ENCODE peak calls at places on chromosomes 2 and 18, in five cellular contexts. One of them, this sample, is unnamed.
A peak's percentile ranks its signal among the peaks of the same experiment; 100 is the strongest.

GRCh38 chr2:197760293-197760657 is 24.8 kb downstream of the BOLL start:
- DNase-seq in fibroblast of lung: no peak
- DNase-seq in ovary: no peak
- DNase-seq in effector memory CD4-positive, alpha-beta T cell: no peak
- DNase-seq in astrocyte: no peak
- DNase-seq in this sample: no peak

GRCh38 chr2:118061135-118061955 is 26.9 kb upstream of the INSIG2 start:
- DNase-seq in ovary: no peak
- DNase-seq in fibroblast of lung: peak; percentile 60
- DNase-seq in effector memory CD4-positive, alpha-beta T cell: no peak
- DNase-seq in astrocyte: peak; percentile 50
- DNase-seq in this sample: no peak

GRCh38 chr2:203237501-203238238 is 1.1 kb upstream of the CYP20A1 start:
- DNase-seq in fibroblast of lung: no peak
- DNase-seq in ovary: no peak
- DNase-seq in astrocyte: no peak
- DNase-seq in effector memory CD4-positive, alpha-beta T cell: no peak
- DNase-seq in this sample: no peak

GRCh38 chr2:72033636-72034035 is 114.0 kb downstream of the CYP26B1 start:
- DNase-seq in ovary: no peak
- DNase-seq in effector memory CD4-positive, alpha-beta T cell: no peak
- DNase-seq in astrocyte: no peak
- DNase-seq in fibroblast of lung: no peak
- DNase-seq in this sample: no peak

GRCh38 chr18:73462092-73462491 is 594.3 kb upstream of the NETO1 start:
- DNase-seq in astrocyte: peak; percentile 83
- DNase-seq in fibroblast of lung: peak; percentile 87
- DNase-seq in ovary: no peak
- DNase-seq in effector memory CD4-positive, alpha-beta T cell: no peak
- DNase-seq in this sample: no peak

GRCh38 chr2:134919360-134920210 is 963 bp downstream of the CCNT2 start:
- DNase-seq in effector memory CD4-positive, alpha-beta T cell: peak; percentile 12
- DNase-seq in astrocyte: peak; percentile 10
- DNase-seq in ovary: peak; percentile 16
- DNase-seq in fibroblast of lung: peak; percentile 23
- DNase-seq in this sample: no peak

GRCh38 chr18:69261436-69261835 is 139.3 kb upstream of the DOK6 start:
- DNase-seq in effector memory CD4-positive, alpha-beta T cell: no peak
- DNase-seq in ovary: no peak
- DNase-seq in fibroblast of lung: peak; percentile 39
- DNase-seq in astrocyte: peak; percentile 22
- DNase-seq in this sample: no peak

GRCh38 chr2:96117701-96118588 is 1.6 kb upstream of the ADRA2B start:
- DNase-seq in ovary: no peak
- DNase-seq in effector memory CD4-positive, alpha-beta T cell: no peak
- DNase-seq in astrocyte: no peak
- DNase-seq in fibroblast of lung: no peak
- DNase-seq in this sample: no peak

GRCh38 chr18:13406049-13406615 is 187.6 kb downstream of the LDLRAD4 start:
- DNase-seq in ovary: no peak
- DNase-seq in effector memory CD4-positive, alpha-beta T cell: no peak
- DNase-seq in astrocyte: no peak
- DNase-seq in fibroblast of lung: no peak
- DNase-seq in this sample: no peak

GRCh38 chr2:63035169-63035568 is 15.5 kb upstream of the OTX1 start:
- DNase-seq in effector memory CD4-positive, alpha-beta T cell: no peak
- DNase-seq in fibroblast of lung: no peak
- DNase-seq in ovary: no peak
- DNase-seq in astrocyte: no peak
- DNase-seq in this sample: no peak

GRCh38 chr2:58767833-58768726 is 527.0 kb upstream of the FANCL start:
- DNase-seq in effector memory CD4-positive, alpha-beta T cell: no peak
- DNase-seq in fibroblast of lung: no peak
- DNase-seq in ovary: no peak
- DNase-seq in astrocyte: no peak
- DNase-seq in this sample: no peak

GRCh38 chr18:44130365-44130942 is 550.2 kb upstream of the SETBP1 start:
- DNase-seq in ovary: no peak
- DNase-seq in astrocyte: peak; percentile 12
- DNase-seq in fibroblast of lung: peak; percentile 31
- DNase-seq in effector memory CD4-positive, alpha-beta T cell: no peak
- DNase-seq in this sample: no peak

GRCh38 chr2:42964444-42965081 is 172.2 kb upstream of the HAAO start:
- DNase-seq in astrocyte: peak; percentile 98
- DNase-seq in fibroblast of lung: peak; percentile 99
- DNase-seq in ovary: peak; percentile 76
- DNase-seq in effector memory CD4-positive, alpha-beta T cell: no peak
- DNase-seq in this sample: peak; percentile 62

GRCh38 chr18:50410008-50410407 is 35.2 kb downstream of the SKA1 start:
- DNase-seq in ovary: no peak
- DNase-seq in effector memory CD4-positive, alpha-beta T cell: no peak
- DNase-seq in fibroblast of lung: no peak
- DNase-seq in astrocyte: no peak
- DNase-seq in this sample: no peak

GRCh38 chr2:138522556-138522955 is 21.0 kb downstream of the SPOPL start:
- DNase-seq in fibroblast of lung: no peak
- DNase-seq in effector memory CD4-positive, alpha-beta T cell: no peak
- DNase-seq in astrocyte: no peak
- DNase-seq in ovary: no peak
- DNase-seq in this sample: no peak

GRCh38 chr2:109369671-109370191 is 240.7 kb downstream of the SH3RF3 start:
- DNase-seq in astrocyte: no peak
- DNase-seq in fibroblast of lung: no peak
- DNase-seq in ovary: peak; percentile 4
- DNase-seq in effector memory CD4-positive, alpha-beta T cell: no peak
- DNase-seq in this sample: no peak

GRCh38 chr2:38653715-38654494 is 12.0 kb upstream of the GALM start:
- DNase-seq in ovary: no peak
- DNase-seq in astrocyte: no peak
- DNase-seq in effector memory CD4-positive, alpha-beta T cell: peak; percentile 11
- DNase-seq in fibroblast of lung: peak; percentile 18
- DNase-seq in this sample: peak; percentile 34

GRCh38 chr18:79625195-79625923 is 54.2 kb upstream of the CTDP1 start:
- DNase-seq in effector memory CD4-positive, alpha-beta T cell: no peak
- DNase-seq in fibroblast of lung: no peak
- DNase-seq in astrocyte: no peak
- DNase-seq in ovary: no peak
- DNase-seq in this sample: no peak

GRCh38 chr18:30988440-30988839 is 54.1 kb downstream of the DSC3 start:
- DNase-seq in fibroblast of lung: no peak
- DNase-seq in ovary: no peak
- DNase-seq in effector memory CD4-positive, alpha-beta T cell: no peak
- DNase-seq in astrocyte: no peak
- DNase-seq in this sample: no peak

DNA sequence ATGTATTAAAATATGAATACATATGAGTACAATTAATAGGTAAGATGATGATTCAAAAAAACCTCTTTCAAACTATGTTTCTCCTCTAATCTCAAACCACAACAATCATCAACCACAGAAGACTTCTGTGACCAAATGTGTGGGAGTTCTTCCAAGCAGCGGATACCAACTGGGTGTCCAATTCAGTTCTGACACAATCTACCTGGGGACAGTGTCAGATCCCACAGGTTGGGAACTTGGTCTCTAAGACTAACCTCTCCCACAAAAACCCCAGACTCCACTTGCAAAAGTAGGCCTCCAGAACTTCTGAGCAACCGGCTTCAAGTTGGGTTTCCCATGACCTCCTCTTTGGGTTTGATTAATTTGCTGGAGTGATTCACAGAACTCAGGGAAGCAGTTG is 26.9 kb downstream of the FASTKD1 start:
- DNase-seq in fibroblast of lung: no peak
- DNase-seq in ovary: no peak
- DNase-seq in astrocyte: no peak
- DNase-seq in effector memory CD4-positive, alpha-beta T cell: no peak
- DNase-seq in this sample: no peak
- H3K36me3 ChIP-seq in fibroblast of lung: no peaks in the 10 kb centered on the region
- H3K36me3 ChIP-seq in ovary: no peaks in the 10 kb centered on the region
- H3K36me3 ChIP-seq in astrocyte: peaks cover 5% of the 10 kb centered on the region
- H3K36me3 ChIP-seq in effector memory CD4-positive, alpha-beta T cell: peaks cover 11% of the 10 kb centered on the region
- H3K36me3 ChIP-seq in this sample: no peaks in the 10 kb centered on the region

GRCh38 chr18:28079883-28080282 is 97.0 kb downstream of the CDH2 start:
- DNase-seq in astrocyte: no peak
- DNase-seq in fibroblast of lung: no peak
- DNase-seq in ovary: no peak
- DNase-seq in effector memory CD4-positive, alpha-beta T cell: no peak
- DNase-seq in this sample: no peak
- H3K4me1 ChIP-seq in astrocyte: peaks cover 31% of the 10 kb centered on the region
- H3K4me1 ChIP-seq in fibroblast of lung: no peaks in the 10 kb centered on the region
- H3K4me1 ChIP-seq in ovary: peaks cover 2% of the 10 kb centered on the region
- H3K4me1 ChIP-seq in effector memory CD4-positive, alpha-beta T cell: no peaks in the 10 kb centered on the region
- H3K4me1 ChIP-seq in this sample: no peaks in the 10 kb centered on the region

GRCh38 chr2:127652786-127653357 is 6.9 kb downstream of the GPR17 start:
- DNase-seq in ovary: no peak
- DNase-seq in astrocyte: no peak
- DNase-seq in effector memory CD4-positive, alpha-beta T cell: no peak
- DNase-seq in fibroblast of lung: no peak
- DNase-seq in this sample: no peak
- H3K27ac ChIP-seq in ovary: no peak overlapping the region
- H3K27ac ChIP-seq in astrocyte: no peak overlapping the region
- H3K27ac ChIP-seq in effector memory CD4-positive, alpha-beta T cell: no peak overlapping the region
- H3K27ac ChIP-seq in fibroblast of lung: no peak overlapping the region
- H3K27ac ChIP-seq in this sample: peak overlapping the region; percentile 29

DNA sequence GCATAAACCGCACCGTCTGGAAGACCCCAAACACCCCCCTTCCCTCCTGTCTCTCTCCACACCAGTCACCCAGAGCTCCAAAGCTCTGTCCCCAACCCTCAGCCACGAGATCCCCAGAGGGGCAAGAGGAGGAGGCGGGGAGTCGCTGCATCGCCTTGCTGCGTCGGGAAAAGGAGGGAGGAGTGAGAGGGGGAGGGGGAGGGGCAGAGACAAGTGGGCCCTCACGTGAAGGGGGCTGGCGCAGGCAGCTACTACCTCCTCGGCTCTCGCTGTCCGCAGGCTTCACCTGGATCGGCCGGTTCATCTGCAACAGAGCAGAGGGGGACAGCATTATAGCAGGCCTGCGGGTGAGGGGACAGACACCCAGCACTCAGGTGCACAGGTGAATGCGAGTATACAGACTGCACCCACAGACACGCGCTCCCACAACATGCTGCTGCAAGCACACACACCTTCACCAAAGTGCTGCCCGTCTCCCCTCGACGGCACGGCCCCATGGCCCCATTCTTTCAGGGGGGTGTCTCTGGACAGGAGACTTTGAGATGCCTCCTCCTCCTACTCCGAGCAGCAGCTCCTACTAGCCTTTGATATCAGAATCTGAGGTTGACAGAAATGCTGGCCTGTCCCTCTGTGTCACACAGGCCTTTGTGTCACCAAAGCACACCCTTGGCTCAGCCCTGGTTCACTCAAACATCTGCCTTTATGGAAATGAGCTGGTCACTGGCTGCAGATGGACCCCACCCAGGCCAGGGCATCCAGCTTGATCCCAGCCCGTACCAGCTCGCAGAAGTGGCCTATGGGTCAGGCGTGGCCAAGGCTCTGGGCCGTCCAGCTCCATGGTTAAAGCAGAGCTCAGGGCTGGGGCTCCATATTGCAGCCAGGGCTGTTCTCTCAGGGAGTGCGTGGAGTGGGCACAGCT is 243.8 kb downstream of the CELF4 start:
- DNase-seq in fibroblast of lung: no peak
- DNase-seq in astrocyte: no peak
- DNase-seq in ovary: no peak
- DNase-seq in effector memory CD4-positive, alpha-beta T cell: no peak
- DNase-seq in this sample: no peak
- H3K36me3 ChIP-seq in fibroblast of lung: no peaks in the 10 kb centered on the region
- H3K36me3 ChIP-seq in astrocyte: no peaks in the 10 kb centered on the region
- H3K36me3 ChIP-seq in ovary: no peaks in the 10 kb centered on the region
- H3K36me3 ChIP-seq in effector memory CD4-positive, alpha-beta T cell: no peaks in the 10 kb centered on the region
- H3K36me3 ChIP-seq in this sample: no peaks in the 10 kb centered on the region

DNA sequence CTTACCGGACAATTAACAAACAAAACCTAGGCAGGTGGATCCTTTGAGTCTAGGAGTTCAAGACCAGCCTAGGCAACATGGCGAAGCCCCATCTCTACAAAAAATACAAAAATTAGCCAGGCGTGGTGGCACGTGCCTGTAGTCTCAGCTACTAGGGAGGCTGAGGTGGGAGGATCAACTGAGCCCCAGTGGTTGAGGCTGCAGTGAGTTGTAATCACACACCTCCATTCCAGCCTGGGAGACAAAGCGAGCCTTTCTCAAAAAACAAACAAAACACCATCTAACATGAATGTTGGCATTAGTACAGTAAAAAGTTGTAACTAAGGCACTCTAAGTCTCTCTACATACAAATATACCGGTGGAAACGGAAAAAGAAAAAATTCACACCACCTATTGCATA is 5.3 kb downstream of the SP3 start:
- DNase-seq in fibroblast of lung: no peak
- DNase-seq in astrocyte: no peak
- DNase-seq in ovary: no peak
- DNase-seq in effector memory CD4-positive, alpha-beta T cell: no peak
- DNase-seq in this sample: no peak
- H3K4me1 ChIP-seq in fibroblast of lung: no peaks in the 10 kb centered on the region
- H3K4me1 ChIP-seq in astrocyte: peaks cover 7% of the 10 kb centered on the region
- H3K4me1 ChIP-seq in ovary: peaks cover 4% of the 10 kb centered on the region
- H3K4me1 ChIP-seq in effector memory CD4-positive, alpha-beta T cell: peaks cover 21% of the 10 kb centered on the region
- H3K4me1 ChIP-seq in this sample: peaks cover 3% of the 10 kb centered on the region

DNA sequence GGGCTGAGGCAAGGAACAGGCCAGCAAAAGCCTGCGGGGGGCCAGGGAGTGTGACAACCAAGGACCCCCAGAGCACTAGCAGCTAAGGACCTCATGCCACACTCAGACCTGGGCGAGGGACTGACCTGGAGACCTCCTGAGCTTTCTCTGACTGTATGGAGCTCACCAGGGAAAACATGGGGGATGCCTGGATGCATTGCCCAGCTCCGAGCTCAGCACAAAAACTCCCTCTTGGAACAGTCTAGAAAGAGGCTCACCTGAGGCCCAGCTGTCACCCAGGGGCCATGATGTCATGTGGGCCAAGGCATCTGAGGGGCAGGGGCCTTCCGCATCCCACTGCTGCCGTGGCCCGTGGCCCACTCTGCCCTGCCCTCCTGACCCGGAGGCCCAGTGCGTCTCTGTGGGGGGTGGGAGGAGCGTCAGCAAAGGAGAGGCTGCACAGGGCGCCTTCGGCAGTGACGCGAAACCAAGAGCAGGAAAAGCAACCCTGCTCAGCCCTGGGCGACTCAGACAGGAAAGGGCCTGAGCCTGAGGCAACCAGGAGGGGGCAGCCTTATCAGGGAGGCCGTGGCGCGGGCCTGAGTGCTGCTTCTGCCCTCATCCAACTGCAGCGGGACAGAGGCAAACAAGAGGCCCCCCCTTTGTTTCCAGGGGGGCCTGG is 57.3 kb upstream of the ALPP start:
- DNase-seq in fibroblast of lung: no peak
- DNase-seq in effector memory CD4-positive, alpha-beta T cell: peak; percentile 33
- DNase-seq in astrocyte: no peak
- DNase-seq in ovary: no peak
- DNase-seq in this sample: peak; percentile 46
- H3K27ac ChIP-seq in fibroblast of lung: no peak overlapping the region
- H3K27ac ChIP-seq in effector memory CD4-positive, alpha-beta T cell: peak overlapping the region; percentile 49
- H3K27ac ChIP-seq in astrocyte: no peak overlapping the region
- H3K27ac ChIP-seq in ovary: no peak overlapping the region
- H3K27ac ChIP-seq in this sample: no peak overlapping the region